ENCODE peak calls at places on chromosome 1, in ten cellular contexts. P is effector memory CD4-positive, alpha-beta T cell; G is SJSA1; A is GM23248; Q is psoas muscle; Z is stomach; L is uterus; N is colonic mucosa; W is endothelial cell of umbilical vein; J is PC-9. X is an unnamed sample.
A peak's percentile ranks its signal among the peaks of the same experiment; 100 is the strongest.

GRCh38 chr1:227774721-227775665 is 39.8 kb downstream of the SNAP47 start:
- DNase-seq in J (no peak), A (peak; percentile 82), P (no peak), N (no peak), W (no peak), G (peak; percentile 62), Q (no peak), Z (no peak), L (peak; percentile 55), X (no peak)

GRCh38 chr1:82273816-82274215 is 473.1 kb downstream of the ADGRL2 start:
- DNase-seq in J (no peak), Q (no peak), P (no peak), L (no peak), W (no peak), Z (no peak), G (no peak), N (no peak), A (no peak), X (no peak)

GRCh38 chr1:97271906-97272788 is 550.6 kb downstream of the PTBP2 start:
- DNase-seq in Z (no peak), L (no peak), G (no peak), N (no peak), P (no peak), A (no peak), J (peak; percentile 46), W (peak; percentile 55), Q (no peak), X (no peak)

GRCh38 chr1:32876341-32877210 is 5.9 kb upstream of the FNDC5 start:
- DNase-seq in J (no peak), Z (peak; percentile 71), A (peak; percentile 67), G (peak; percentile 68), P (peak; percentile 14), N (peak; percentile 68), Q (peak; percentile 64), W (peak; percentile 58), L (no peak), X (peak; percentile 32)

GRCh38 chr1:203796223-203796747 is 862 bp downstream of the ZBED6 start:
- DNase-seq in A (peak; percentile 67), N (peak; percentile 51), W (peak; percentile 49), Z (no peak), Q (no peak), P (no peak), J (no peak), G (peak; percentile 48), L (no peak), X (peak; percentile 46)

GRCh38 chr1:54709547-54710292 is 5.9 kb upstream of the TTC4 start:
- DNase-seq in A (peak; percentile 7), J (no peak), G (no peak), L (no peak), N (no peak), W (no peak), Q (no peak), P (no peak), Z (no peak), X (peak; percentile 70)

GRCh38 chr1:200740291-200741212 is 1.9 kb downstream of the CAMSAP2 start:
- DNase-seq in J (no peak), W (peak; percentile 48), Z (no peak), G (no peak), P (no peak), A (peak; percentile 57), L (no peak), Q (no peak), N (no peak), X (no peak)

GRCh38 chr1:217403321-217403720 is 227.6 kb downstream of the GPATCH2 start:
- DNase-seq in G (no peak), W (no peak), L (no peak), J (no peak), P (no peak), Q (no peak), A (no peak), N (no peak), Z (no peak), X (no peak)

GRCh38 chr1:61588736-61589381 is 136.1 kb downstream of the TM2D1 start:
- DNase-seq in Q (peak; percentile 28), L (peak; percentile 24), N (peak; percentile 77), J (peak; percentile 53), Z (peak; percentile 66), P (no peak), W (peak; percentile 69), A (peak; percentile 59), G (peak; percentile 57), X (peak; percentile 47)

GRCh38 chr1:179034720-179035119 is 9.0 kb downstream of the FAM20B start:
- DNase-seq in J (peak; percentile 64), P (no peak), Z (no peak), Q (no peak), G (no peak), L (no peak), A (peak; percentile 80), N (no peak), W (peak; percentile 29), X (no peak)

GRCh38 chr1:11648732-11649158 is 5.5 kb downstream of the FBXO2 start:
- DNase-seq in P (peak; percentile 37), N (peak; percentile 54), Q (no peak), Z (peak; percentile 58), A (peak; percentile 44), W (no peak), J (no peak), L (no peak), G (no peak), X (no peak)

GRCh38 chr1:109240158-109241152 is 8.9 kb upstream of the CELSR2 start:
- DNase-seq in W (no peak), G (no peak), J (peak; percentile 96), P (no peak), L (peak; percentile 74), Q (peak; percentile 85), N (peak; percentile 50), A (peak; percentile 91), Z (peak; percentile 54), X (peak; percentile 95)

GRCh38 chr1:156086256-156086662 is 4.0 kb upstream of the MEX3A start:
- DNase-seq in N (no peak), P (no peak), G (peak; percentile 69), W (peak; percentile 87), J (peak; percentile 61), Q (no peak), Z (no peak), A (no peak), L (no peak), X (no peak)

GRCh38 chr1:160401487-160401805 is 1.1 kb downstream of the VANGL2 start:
- DNase-seq in W (no peak), Z (no peak), Q (no peak), L (no peak), G (no peak), N (peak; percentile 25), P (no peak), J (no peak), A (no peak), X (no peak)
- H3K4me3 ChIP-seq in W (no peak overlapping the region), Z (peak overlapping the region; percentile 86), Q (peak overlapping the region; percentile 74), L (peak overlapping the region; percentile 61), G (peak overlapping the region; percentile 66), N (peak overlapping the region; percentile 59), P (no peak overlapping the region), J (no peak overlapping the region), A (no peak overlapping the region), X (no peak overlapping the region)

GRCh38 chr1:86429830-86430229 is 5.9 kb downstream of the CLCA2 start:
- DNase-seq in L (peak; percentile 51), J (peak; percentile 96), P (no peak), N (peak; percentile 43), A (peak; percentile 96), W (peak; percentile 81), G (no peak), Q (no peak), Z (no peak), X (peak; percentile 77)
- H3K9me3 ChIP-seq in L (no peaks in the 10 kb centered on the region), J (peaks cover 22% of the 10 kb centered on the region), P (no peaks in the 10 kb centered on the region), N (no peaks in the 10 kb centered on the region), A (no peaks in the 10 kb centered on the region), W (no peaks in the 10 kb centered on the region), G (no peaks in the 10 kb centered on the region), Q (no peaks in the 10 kb centered on the region), Z (no peaks in the 10 kb centered on the region), X (no peaks in the 10 kb centered on the region)

GRCh38 chr1:231272173-231272572 is 31.2 kb downstream of the GNPAT start:
- DNase-seq in G (no peak), Z (no peak), N (no peak), J (no peak), L (no peak), A (no peak), Q (no peak), W (peak; percentile 57), P (no peak), X (no peak)

GRCh38 chr1:231264642-231265041 is 23.6 kb downstream of the GNPAT start:
- DNase-seq in G (no peak), W (no peak), Z (no peak), J (no peak), P (no peak), Q (no peak), N (no peak), L (no peak), A (no peak), X (no peak)

GRCh38 chr1:231265379-231265778 is 24.4 kb downstream of the GNPAT start:
- DNase-seq in Q (no peak), Z (no peak), N (no peak), W (no peak), J (no peak), G (no peak), A (no peak), L (no peak), P (no peak), X (no peak)

DNA sequence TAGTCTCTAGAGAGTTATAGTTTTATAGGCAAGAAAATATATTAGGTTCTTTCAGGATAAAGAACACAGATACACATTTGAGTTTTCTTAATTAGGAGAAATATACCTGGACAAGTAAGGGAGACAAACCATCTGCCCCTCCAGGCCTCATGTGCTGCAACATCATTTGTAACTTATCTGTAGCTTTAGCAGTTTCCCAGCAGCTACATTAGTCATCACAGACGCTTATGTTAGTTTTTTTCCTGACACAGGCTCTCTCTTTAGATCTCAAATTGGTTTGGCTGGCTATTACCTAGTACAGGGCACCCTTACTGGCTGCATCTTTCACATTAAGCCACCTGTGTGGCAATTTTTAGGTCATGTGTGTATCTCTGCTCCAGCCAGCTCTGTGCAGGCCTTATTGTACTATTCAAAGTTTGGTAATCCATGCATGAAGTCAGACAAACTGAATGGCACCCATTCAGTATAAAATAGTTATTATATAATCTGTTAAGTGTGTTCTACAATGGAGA is 25.9 kb downstream of the GNPAT start:
- DNase-seq in P (no peak), N (no peak), Z (no peak), L (no peak), W (no peak), G (no peak), Q (no peak), A (peak; percentile 8), J (no peak), X (no peak)
- H3K36me3 ChIP-seq in P (peaks cover 52% of the 10 kb centered on the region), N (no peaks in the 10 kb centered on the region), Z (peaks cover 98% of the 10 kb centered on the region), L (no peaks in the 10 kb centered on the region), W (peaks cover 21% of the 10 kb centered on the region), G (peaks cover 70% of the 10 kb centered on the region), Q (peaks cover 19% of the 10 kb centered on the region), A (peaks cover 31% of the 10 kb centered on the region), J (peaks cover 24% of the 10 kb centered on the region), X (peaks cover 54% of the 10 kb centered on the region)

DNA sequence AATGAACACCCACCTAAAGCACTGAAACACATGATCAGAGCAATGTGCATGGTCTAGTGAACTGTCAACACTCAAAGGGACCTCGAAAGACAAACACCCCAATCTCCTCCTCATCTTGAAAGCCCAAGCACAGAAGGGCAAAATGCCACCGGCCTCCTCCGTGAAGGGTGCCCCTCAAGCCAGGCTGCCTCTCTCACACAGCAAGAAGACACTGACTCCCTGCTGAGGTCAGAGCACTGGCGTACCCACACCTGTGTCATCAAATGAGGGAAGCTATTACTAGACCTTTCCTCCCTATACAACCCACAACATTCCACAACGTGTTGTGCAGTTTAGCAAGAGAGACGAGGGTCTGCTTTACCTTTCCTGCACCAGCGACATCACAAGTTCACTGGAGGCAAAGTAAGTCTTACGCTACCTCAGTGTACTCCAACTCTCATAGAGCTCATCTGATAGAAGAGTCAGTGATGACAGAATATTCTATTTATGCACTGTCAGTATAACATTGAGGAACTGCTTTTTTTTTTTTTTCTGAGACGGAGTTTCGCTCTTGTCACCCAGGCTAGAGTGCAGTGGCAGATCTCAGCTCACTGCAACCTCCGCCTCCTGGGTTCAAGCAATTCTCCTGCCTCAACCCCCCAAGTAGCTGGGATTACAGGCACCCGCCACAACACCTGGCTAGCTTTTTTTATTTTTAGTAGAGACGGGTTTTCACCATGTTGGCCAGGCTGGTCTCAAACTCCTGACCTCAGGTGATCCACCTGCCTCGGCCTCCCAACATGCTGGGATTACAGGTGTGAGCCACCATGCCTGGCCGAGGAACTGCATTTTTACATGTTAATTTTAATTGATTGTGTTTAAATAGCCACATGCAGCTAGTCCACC is 3.3 kb downstream of the SH3BP5L start:
- DNase-seq in G (no peak), L (no peak), Q (no peak), N (peak; percentile 10), A (no peak), J (no peak), W (no peak), P (no peak), Z (no peak), X (no peak)
- H3K4me3 ChIP-seq in G (no peak overlapping the region), L (no peak overlapping the region), Q (peak overlapping the region; percentile 83), N (no peak overlapping the region), A (peak overlapping the region; percentile 80), J (no peak overlapping the region), W (no peak overlapping the region), P (no peak overlapping the region), Z (peak overlapping the region; percentile 21), X (no peak overlapping the region)

X was measured in MG63.